ENCODE peak calls at places on chromosomes 13 and 19, in nine cellular contexts. One of them, this sample, is unnamed.

GRCh38 chr19:48194041-48194871 is 23.8 kb downstream of the ZSWIM9 start:
- DNase-seq in substantia nigra: no peak
- DNase-seq in ELR: no peak
- DNase-seq in NCI-H1092: no peak
- DNase-seq in nephron progenitor cell: peak; percentile 16
- DNase-seq in kidney epithelial cell: no peak
- DNase-seq in PC-3: no peak
- DNase-seq in MCF 10A: peak; percentile 27
- DNase-seq in left ventricle myocardium inferior: no peak
- DNase-seq in this sample: no peak

GRCh38 chr13:90154311-90154960 is 1193.1 kb upstream of the MIR17HG start:
- DNase-seq in substantia nigra: no peak
- DNase-seq in ELR: peak; percentile 67
- DNase-seq in NCI-H1092: no peak
- DNase-seq in nephron progenitor cell: no peak
- DNase-seq in kidney epithelial cell: no peak
- DNase-seq in PC-3: peak; percentile 43
- DNase-seq in MCF 10A: peak; percentile 47
- DNase-seq in left ventricle myocardium inferior: no peak
- DNase-seq in this sample: peak; percentile 37

GRCh38 chr19:47363758-47364529 is 14.8 kb downstream of the DHX34 start:
- DNase-seq in substantia nigra: no peak
- DNase-seq in ELR: peak; percentile 70
- DNase-seq in NCI-H1092: no peak
- DNase-seq in nephron progenitor cell: no peak
- DNase-seq in kidney epithelial cell: no peak
- DNase-seq in PC-3: no peak
- DNase-seq in MCF 10A: peak; percentile 81
- DNase-seq in left ventricle myocardium inferior: no peak
- DNase-seq in this sample: peak; percentile 62

GRCh38 chr19:6091771-6092291 is 18.5 kb downstream of the RFX2 start:
- DNase-seq in substantia nigra: no peak
- DNase-seq in ELR: peak; percentile 25
- DNase-seq in NCI-H1092: no peak
- DNase-seq in nephron progenitor cell: no peak
- DNase-seq in kidney epithelial cell: no peak
- DNase-seq in PC-3: no peak
- DNase-seq in MCF 10A: no peak
- DNase-seq in left ventricle myocardium inferior: no peak
- DNase-seq in this sample: no peak

GRCh38 chr19:17555929-17556813 is 722 bp downstream of the COLGALT1 start:
- DNase-seq in substantia nigra: peak; percentile 35
- DNase-seq in ELR: peak; percentile 77
- DNase-seq in NCI-H1092: no peak
- DNase-seq in nephron progenitor cell: peak; percentile 40
- DNase-seq in kidney epithelial cell: no peak
- DNase-seq in PC-3: peak; percentile 43
- DNase-seq in MCF 10A: peak; percentile 67
- DNase-seq in left ventricle myocardium inferior: peak; percentile 70
- DNase-seq in this sample: peak; percentile 33

GRCh38 chr19:19427302-19427701 is 21.8 kb downstream of the GATAD2A start:
- DNase-seq in substantia nigra: no peak
- DNase-seq in ELR: no peak
- DNase-seq in NCI-H1092: no peak
- DNase-seq in nephron progenitor cell: no peak
- DNase-seq in kidney epithelial cell: no peak
- DNase-seq in PC-3: no peak
- DNase-seq in MCF 10A: no peak
- DNase-seq in left ventricle myocardium inferior: no peak
- DNase-seq in this sample: no peak

GRCh38 chr13:111204438-111205177 is 89.5 kb downstream of the ARHGEF7 start:
- DNase-seq in substantia nigra: no peak
- DNase-seq in ELR: peak; percentile 58
- DNase-seq in NCI-H1092: no peak
- DNase-seq in nephron progenitor cell: peak; percentile 18
- DNase-seq in kidney epithelial cell: no peak
- DNase-seq in PC-3: no peak
- DNase-seq in MCF 10A: peak; percentile 76
- DNase-seq in left ventricle myocardium inferior: peak; percentile 48
- DNase-seq in this sample: peak; percentile 39

GRCh38 chr13:52642131-52642530 is at the start of gene HNRNPA1L2:
- DNase-seq in substantia nigra: no peak
- DNase-seq in ELR: no peak
- DNase-seq in NCI-H1092: no peak
- DNase-seq in nephron progenitor cell: no peak
- DNase-seq in kidney epithelial cell: no peak
- DNase-seq in PC-3: no peak
- DNase-seq in MCF 10A: no peak
- DNase-seq in left ventricle myocardium inferior: no peak
- DNase-seq in this sample: no peak

GRCh38 chr19:16268676-16269319 is 55.8 kb upstream of the KLF2 start:
- DNase-seq in substantia nigra: no peak
- DNase-seq in ELR: no peak
- DNase-seq in NCI-H1092: no peak
- DNase-seq in nephron progenitor cell: no peak
- DNase-seq in kidney epithelial cell: no peak
- DNase-seq in PC-3: no peak
- DNase-seq in MCF 10A: no peak
- DNase-seq in left ventricle myocardium inferior: no peak
- DNase-seq in this sample: no peak

GRCh38 chr19:1221141-1221903 is 15.7 kb downstream of the STK11 start:
- DNase-seq in substantia nigra: peak; percentile 50
- DNase-seq in ELR: peak; percentile 67
- DNase-seq in NCI-H1092: no peak
- DNase-seq in nephron progenitor cell: peak; percentile 67
- DNase-seq in kidney epithelial cell: no peak
- DNase-seq in PC-3: peak; percentile 27
- DNase-seq in MCF 10A: no peak
- DNase-seq in left ventricle myocardium inferior: peak; percentile 79
- DNase-seq in this sample: no peak

GRCh38 chr19:13475044-13475443 is 31.2 kb downstream of the CACNA1A start:
- DNase-seq in substantia nigra: no peak
- DNase-seq in ELR: no peak
- DNase-seq in NCI-H1092: no peak
- DNase-seq in nephron progenitor cell: no peak
- DNase-seq in kidney epithelial cell: no peak
- DNase-seq in PC-3: no peak
- DNase-seq in MCF 10A: no peak
- DNase-seq in left ventricle myocardium inferior: no peak
- DNase-seq in this sample: no peak

GRCh38 chr19:850221-850978 is 1.7 kb upstream of the ELANE start:
- DNase-seq in substantia nigra: peak; percentile 25
- DNase-seq in ELR: peak; percentile 63
- DNase-seq in NCI-H1092: no peak
- DNase-seq in nephron progenitor cell: no peak
- DNase-seq in kidney epithelial cell: no peak
- DNase-seq in PC-3: peak; percentile 57
- DNase-seq in MCF 10A: peak; percentile 94
- DNase-seq in left ventricle myocardium inferior: peak; percentile 93
- DNase-seq in this sample: no peak

GRCh38 chr13:32199168-32199567 is 116.0 kb downstream of the ZAR1L start:
- DNase-seq in substantia nigra: no peak
- DNase-seq in ELR: no peak
- DNase-seq in NCI-H1092: no peak
- DNase-seq in nephron progenitor cell: no peak
- DNase-seq in kidney epithelial cell: no peak
- DNase-seq in PC-3: no peak
- DNase-seq in MCF 10A: no peak
- DNase-seq in left ventricle myocardium inferior: no peak
- DNase-seq in this sample: no peak

GRCh38 chr19:4139614-4140236 is 13.7 kb upstream of the CREB3L3 start:
- DNase-seq in substantia nigra: peak; percentile 43
- DNase-seq in ELR: peak; percentile 74
- DNase-seq in NCI-H1092: peak; percentile 11
- DNase-seq in nephron progenitor cell: peak; percentile 86
- DNase-seq in kidney epithelial cell: no peak
- DNase-seq in PC-3: peak; percentile 71
- DNase-seq in MCF 10A: peak; percentile 78
- DNase-seq in left ventricle myocardium inferior: peak; percentile 73
- DNase-seq in this sample: peak; percentile 39

This sample was measured in foreskin keratinocyte.